ENCODE peak calls at places on chromosomes 6 and 20, in five cellular contexts. E, T, H, Q and L are unnamed samples.

GRCh38 chr20:46174469-46175126 is 56.5 kb downstream of the CD40 start:
- DNase-seq in H (peak), Q (peak), T (no peak), E (peak), L (peak)

GRCh38 chr6:14897836-14898235 is 348.0 kb upstream of the JARID2 start:
- DNase-seq in H (no peak), T (no peak), E (no peak), Q (no peak), L (no peak)

GRCh38 chr6:53103993-53104675 is 38.9 kb downstream of the FBXO9 start:
- DNase-seq in E (no peak), H (peak), Q (no peak), T (peak), L (no peak)

GRCh38 chr6:80364206-80364605 is 257.7 kb downstream of the BCKDHB start:
- DNase-seq in H (no peak), Q (no peak), E (no peak), T (no peak), L (no peak)

GRCh38 chr6:150068173-150068785 is 642 bp downstream of the ULBP3 start:
- DNase-seq in T (no peak), E (no peak), H (no peak), Q (no peak), L (no peak)

GRCh38 chr6:32962427-32962826 is 6.0 kb upstream of the BRD2 start:
- DNase-seq in T (no peak), H (no peak), E (no peak), Q (no peak), L (no peak)

GRCh38 chr6:30938730-30939129 is 2.0 kb upstream of the MUCL3 start:
- DNase-seq in E (no peak), Q (no peak), H (no peak), T (no peak), L (no peak)

GRCh38 chr6:18028332-18028731 is 40.9 kb upstream of the KIF13A start:
- DNase-seq in E (no peak), H (no peak), Q (no peak), T (no peak), L (no peak)